ENCODE peak calls at places on chromosomes 4 and X, in five cellular contexts. One of them, this sample, is unnamed.

GRCh38 chrX:54826598-54826997 is 19.1 kb downstream of the MAGED2 start:
- DNase-seq in endothelial cell of umbilical vein: no peak
- DNase-seq in germinal center: no peak
- DNase-seq in left colon: no peak
- DNase-seq in omental fat pad: no peak
- DNase-seq in this sample: no peak

GRCh38 chr4:175998782-175999181 is 66.9 kb upstream of the WDR17 start:
- DNase-seq in germinal center: no peak
- DNase-seq in omental fat pad: no peak
- DNase-seq in left colon: no peak
- DNase-seq in endothelial cell of umbilical vein: no peak
- DNase-seq in this sample: no peak

GRCh38 chrX:1754077-1754476 is 139.2 kb downstream of the ASMT start:
- DNase-seq in omental fat pad: no peak
- DNase-seq in endothelial cell of umbilical vein: no peak
- DNase-seq in left colon: no peak
- DNase-seq in germinal center: no peak
- DNase-seq in this sample: no peak

GRCh38 chrX:140712413-140713173 is 3.0 kb downstream of the LINC00632 start:
- DNase-seq in germinal center: no peak
- DNase-seq in omental fat pad: no peak
- DNase-seq in left colon: no peak
- DNase-seq in endothelial cell of umbilical vein: no peak
- DNase-seq in this sample: no peak

GRCh38 chr4:74364649-74365491 is at the start of gene EREG:
- DNase-seq in omental fat pad: no peak
- DNase-seq in left colon: peak; percentile 43
- DNase-seq in germinal center: no peak
- DNase-seq in endothelial cell of umbilical vein: peak; percentile 36
- DNase-seq in this sample: no peak

GRCh38 chr4:95602872-95603271 is 54.1 kb upstream of the UNC5C start:
- DNase-seq in omental fat pad: no peak
- DNase-seq in germinal center: no peak
- DNase-seq in endothelial cell of umbilical vein: no peak
- DNase-seq in left colon: no peak
- DNase-seq in this sample: no peak

GRCh38 chrX:136250191-136251041 is 784 bp downstream of the MAP7D3 start:
- DNase-seq in endothelial cell of umbilical vein: peak; percentile 41
- DNase-seq in germinal center: peak; percentile 16
- DNase-seq in left colon: no peak
- DNase-seq in omental fat pad: no peak
- DNase-seq in this sample: no peak

GRCh38 chrX:55524487-55524886 is 34.8 kb upstream of the USP51 start:
- DNase-seq in omental fat pad: no peak
- DNase-seq in germinal center: no peak
- DNase-seq in left colon: no peak
- DNase-seq in endothelial cell of umbilical vein: no peak
- DNase-seq in this sample: no peak

GRCh38 chr4:152500798-152501434 is 35.0 kb downstream of the FBXW7 start:
- DNase-seq in germinal center: peak; percentile 54
- DNase-seq in omental fat pad: no peak
- DNase-seq in endothelial cell of umbilical vein: peak; percentile 84
- DNase-seq in left colon: peak; percentile 37
- DNase-seq in this sample: peak; percentile 93

GRCh38 chr4:44661940-44662622 is 10.7 kb upstream of the YIPF7 start:
- DNase-seq in endothelial cell of umbilical vein: no peak
- DNase-seq in left colon: no peak
- DNase-seq in omental fat pad: no peak
- DNase-seq in germinal center: no peak
- DNase-seq in this sample: no peak

GRCh38 chr4:129926936-129927335 is 831.0 kb downstream of the C4orf33 start:
- DNase-seq in left colon: no peak
- DNase-seq in endothelial cell of umbilical vein: peak; percentile 7
- DNase-seq in omental fat pad: no peak
- DNase-seq in germinal center: no peak
- DNase-seq in this sample: no peak

GRCh38 chr4:2085496-2085901 is 26.4 kb downstream of the NAT8L start:
- DNase-seq in germinal center: no peak
- DNase-seq in endothelial cell of umbilical vein: no peak
- DNase-seq in left colon: no peak
- DNase-seq in omental fat pad: no peak
- DNase-seq in this sample: no peak

This sample was measured in keratinocyte.